ENCODE peak calls at places on chromosomes 6 and 20, in nine cellular contexts. J is stimulated activated CD4-positive, alpha-beta T cell treated with anti-CD3 and anti-CD28 coated beads, Interleukin-2, amount 100 ng/mL, for 48 hours; O is BE2C; Y is activated gamma-delta T cell treated with anti-CD3 and anti-CD28 coated beads, Interleukin-2, amount 50 U/mL, for 16 hours; S is COR-L47; V is SW 1271; I is endothelial cell; U is activated B cell treated with CpG ODN at 0.5 μM for 24 hours; C is activated T-helper 1 cell treated with anti-CD3 and anti-CD28 coated beads, Interleukin-12 subunit alpha, Interleukin-12 subunit beta, Interleukin-2, Interleukin-4 antibody, amounts not matched to agents 30 ng/mL and 10 ng/mL and 1 ng/mL, durations not matched to agents 14 hours and 24 hours and 36 hours. H is an unnamed sample.
A peak's percentile ranks its signal among the peaks of the same experiment; 100 is the strongest.

GRCh38 chr20:64038579-64039292 is 2.8 kb downstream of the C20orf204 start:
- DNase-seq in C (peak; percentile 77), U (peak; percentile 81), S (peak; percentile 64), Y (peak; percentile 64), V (peak; percentile 71), J (peak; percentile 68), O (peak; percentile 87), I (peak; percentile 98), H (no peak)

GRCh38 chr6:14354919-14355572 is 237.5 kb downstream of the CD83 start:
- DNase-seq in J (peak; percentile 17), Y (no peak), U (no peak), C (no peak), V (no peak), S (no peak), O (no peak), I (no peak), H (peak; percentile 59)

GRCh38 chr6:118725944-118726343 is 74.6 kb upstream of the CEP85L start:
- DNase-seq in S (no peak), C (peak; percentile 28), U (no peak), Y (peak; percentile 67), V (no peak), O (no peak), I (no peak), J (peak; percentile 54), H (no peak)

GRCh38 chr20:22700387-22700786 is 116.0 kb upstream of the FOXA2 start:
- DNase-seq in S (peak; percentile 90), U (no peak), J (no peak), Y (no peak), O (no peak), C (no peak), V (no peak), I (no peak), H (no peak)

GRCh38 chr6:14542670-14543366 is 425.2 kb downstream of the CD83 start:
- DNase-seq in J (peak; percentile 61), C (peak; percentile 10), I (no peak), O (peak; percentile 15), S (no peak), Y (peak; percentile 22), V (no peak), U (peak; percentile 23), H (peak; percentile 15)

GRCh38 chr6:114194362-114195343 is 148.2 kb downstream of the HS3ST5 start:
- DNase-seq in C (no peak), V (no peak), J (no peak), S (no peak), U (no peak), O (peak; percentile 19), I (no peak), Y (no peak), H (no peak)

GRCh38 chr20:31833130-31833930 is 12.1 kb downstream of the FOXS1 start:
- DNase-seq in U (peak; percentile 63), C (peak; percentile 32), V (peak; percentile 44), Y (peak; percentile 37), S (peak; percentile 4), I (peak; percentile 94), J (peak; percentile 64), O (peak; percentile 82), H (no peak)

GRCh38 chr20:17655286-17655651 is 26.8 kb downstream of the RRBP1 start:
- DNase-seq in C (no peak), U (no peak), V (no peak), J (no peak), I (no peak), Y (no peak), S (no peak), O (no peak), H (no peak)

GRCh38 chr6:35168461-35168861 is 27.3 kb upstream of the TCP11 start:
- DNase-seq in O (no peak), I (no peak), Y (no peak), J (no peak), S (no peak), V (no peak), C (no peak), U (no peak), H (no peak)

GRCh38 chr6:20350215-20350614 is 51.5 kb upstream of the E2F3 start:
- DNase-seq in Y (no peak), O (no peak), V (no peak), S (no peak), I (no peak), C (no peak), J (no peak), U (no peak), H (peak; percentile 91)

GRCh38 chr6:11770546-11771466 is 7.8 kb downstream of the ADTRP start:
- DNase-seq in Y (no peak), U (no peak), V (peak; percentile 91), J (no peak), I (no peak), S (no peak), C (no peak), O (peak; percentile 59), H (peak; percentile 100)

GRCh38 chr6:134553941-134554340 is 236.0 kb upstream of the SGK1 start:
- DNase-seq in V (no peak), Y (no peak), U (no peak), O (no peak), S (no peak), C (no peak), I (no peak), J (no peak), H (no peak)

GRCh38 chr6:159692303-159693127 is 526 bp downstream of the SOD2 start:
- DNase-seq in O (peak; percentile 50), J (peak; percentile 37), Y (peak; percentile 31), V (peak; percentile 46), I (peak; percentile 40), S (no peak), U (no peak), C (peak; percentile 56), H (no peak)

GRCh38 chr20:38873050-38873581 is 53.1 kb upstream of the FAM83D start:
- DNase-seq in J (peak; percentile 70), Y (peak; percentile 77), V (no peak), O (no peak), U (peak; percentile 50), C (peak; percentile 74), I (no peak), S (no peak), H (no peak)

GRCh38 chr6:13454286-13455221 is 32.8 kb downstream of the GFOD1 start:
- DNase-seq in V (no peak), J (peak; percentile 56), U (peak; percentile 37), I (no peak), S (no peak), Y (peak; percentile 76), C (peak; percentile 55), O (no peak), H (peak; percentile 59)

GRCh38 chr6:144266091-144266649 is 19.0 kb upstream of the UTRN start:
- DNase-seq in I (peak; percentile 28), O (no peak), C (no peak), J (no peak), S (no peak), U (no peak), Y (no peak), V (peak; percentile 71), H (peak; percentile 83)

GRCh38 chr6:17305219-17306001 is 24.2 kb downstream of the RBM24 start:
- DNase-seq in U (no peak), J (no peak), I (no peak), Y (no peak), S (no peak), C (no peak), O (no peak), V (no peak), H (no peak)

GRCh38 chr6:149136913-149137286 is 180.6 kb upstream of the TAB2 start:
- DNase-seq in J (no peak), I (no peak), U (no peak), O (no peak), C (no peak), V (no peak), S (no peak), Y (no peak), H (no peak)

GRCh38 chr6:133369755-133370154 is 128.6 kb downstream of the EYA4 start:
- DNase-seq in C (no peak), O (no peak), V (no peak), U (no peak), Y (no peak), I (no peak), J (no peak), S (no peak), H (no peak)

GRCh38 chr6:74113901-74114300 is 417.9 kb downstream of the CD109 start:
- DNase-seq in C (no peak), V (no peak), J (no peak), U (no peak), I (no peak), Y (no peak), S (no peak), O (no peak), H (no peak)

GRCh38 chr6:168049681-168050224 is 29.3 kb downstream of the FRMD1 start:
- DNase-seq in C (no peak), J (no peak), O (no peak), V (no peak), I (no peak), U (no peak), S (no peak), Y (no peak), H (no peak)

GRCh38 chr20:57060407-57061057 is 205.9 kb downstream of the BMP7 start:
- DNase-seq in C (no peak), I (no peak), J (no peak), O (no peak), Y (no peak), U (no peak), S (no peak), V (no peak), H (no peak)

GRCh38 chr20:48155231-48155630 is 369.9 kb upstream of the SULF2 start:
- DNase-seq in J (no peak), U (no peak), I (no peak), O (no peak), S (no peak), C (no peak), Y (no peak), V (no peak), H (no peak)

GRCh38 chr20:63698739-63699465 is 2.5 kb downstream of the TNFRSF6B start:
- DNase-seq in Y (no peak), O (peak; percentile 78), I (peak; percentile 4), U (no peak), J (peak; percentile 49), C (no peak), V (peak; percentile 85), S (no peak), H (peak; percentile 34)

GRCh38 chr20:1434571-1435336 is 31.9 kb downstream of the NSFL1C start:
- DNase-seq in V (peak; percentile 93), J (peak; percentile 35), U (peak; percentile 26), O (no peak), Y (peak; percentile 35), C (peak; percentile 77), S (peak; percentile 34), I (peak; percentile 27), H (no peak)

GRCh38 chr6:13372688-13373487 is 44.6 kb upstream of the TBC1D7 start:
- DNase-seq in O (no peak), U (no peak), I (no peak), V (no peak), C (no peak), S (no peak), Y (no peak), J (no peak), H (no peak)

GRCh38 chr6:166112580-166112979 is 55.1 kb downstream of the TBXT start:
- DNase-seq in I (no peak), S (no peak), U (no peak), C (no peak), O (no peak), J (no peak), Y (no peak), V (peak; percentile 61), H (no peak)

GRCh38 chr6:9208956-9209355 is 773.6 kb upstream of the SLC35B3 start:
- DNase-seq in C (no peak), J (no peak), V (no peak), O (no peak), S (no peak), U (no peak), Y (no peak), I (no peak), H (no peak)

GRCh38 chr20:63202021-63202420 is 13.9 kb downstream of the YTHDF1 start:
- DNase-seq in S (no peak), Y (no peak), I (no peak), O (no peak), J (no peak), V (no peak), U (no peak), C (no peak), H (no peak)

GRCh38 chr20:33624399-33624798 is 37.7 kb upstream of the C20orf144 start:
- DNase-seq in S (no peak), I (no peak), V (no peak), O (no peak), U (no peak), Y (no peak), J (no peak), C (no peak), H (no peak)

GRCh38 chr20:38692436-38693411 is 31.6 kb upstream of the SLC32A1 start:
- DNase-seq in S (no peak), U (no peak), I (peak; percentile 82), C (peak; percentile 19), J (peak; percentile 45), O (peak; percentile 88), V (peak; percentile 38), Y (peak; percentile 27), H (peak; percentile 27)